ENCODE peak calls at places on chromosomes 12 and 14, in seven cellular contexts. C is effector memory CD4-positive, alpha-beta T cell; M is tibial nerve; A is esophagus muscularis mucosa; D is transverse colon; N is astrocyte; W is heart right ventricle. T is an unnamed sample.

GRCh38 chr12:64560395-64561301 is 49.6 kb upstream of the RASSF3 start:
- DNase-seq in A (no peak), M (no peak), W (peak; percentile 18), C (no peak), N (peak; percentile 95), D (no peak), T (no peak)

GRCh38 chr12:4829793-4830162 is 79.9 kb upstream of the KCNA1 start:
- DNase-seq in A (no peak), W (no peak), M (no peak), C (no peak), N (no peak), D (no peak), T (no peak)

GRCh38 chr14:99181804-99182520 is 90.0 kb downstream of the BCL11B start:
- DNase-seq in A (no peak), N (no peak), D (no peak), W (no peak), C (no peak), M (no peak), T (no peak)

GRCh38 chr14:96136361-96136760 is 68.3 kb upstream of the BDKRB2 start:
- DNase-seq in N (peak; percentile 86), C (no peak), M (no peak), A (no peak), W (no peak), D (no peak), T (no peak)

GRCh38 chr12:47139010-47139681 is 59.4 kb upstream of the AMIGO2 start:
- DNase-seq in D (no peak), A (no peak), C (no peak), W (no peak), M (no peak), N (no peak), T (no peak)

GRCh38 chr12:67991158-67991557 is 1.9 kb downstream of the IFNG-AS1 start:
- DNase-seq in M (no peak), A (no peak), W (no peak), N (no peak), C (peak; percentile 12), D (peak; percentile 24), T (no peak)

GRCh38 chr12:84596276-84596675 is 316.3 kb downstream of the SLC6A15 start:
- DNase-seq in M (no peak), A (no peak), W (no peak), N (no peak), D (no peak), C (no peak), T (no peak)

GRCh38 chr12:96327346-96327745 is 72.9 kb downstream of the CDK17 start:
- DNase-seq in C (no peak), A (no peak), W (no peak), N (no peak), D (no peak), M (no peak), T (no peak)

GRCh38 chr12:124148481-124148880 is 146.4 kb upstream of the RFLNA start:
- DNase-seq in D (no peak), A (no peak), N (no peak), C (no peak), W (no peak), M (no peak), T (no peak)

GRCh38 chr12:2194060-2194459 is 141.3 kb downstream of the CACNA1C start:
- DNase-seq in A (no peak), D (no peak), N (no peak), W (no peak), M (no peak), C (no peak), T (no peak)

GRCh38 chr12:57852620-57853509 is 6.3 kb upstream of the CTDSP2 start:
- DNase-seq in D (peak; percentile 19), W (peak; percentile 78), N (no peak), C (no peak), M (no peak), A (no peak), T (no peak)

GRCh38 chr14:104496095-104496494 is 83.5 kb upstream of the C14orf180 start:
- DNase-seq in D (no peak), A (peak; percentile 55), C (no peak), N (no peak), M (no peak), W (no peak), T (no peak)

GRCh38 chr12:104042580-104042979 is 7.4 kb downstream of the GLT8D2 start:
- DNase-seq in A (no peak), M (no peak), N (no peak), W (no peak), D (no peak), C (no peak), T (no peak)

GRCh38 chr14:90720832-90721231 is 95.4 kb downstream of the TTC7B start:
- DNase-seq in D (no peak), W (no peak), A (no peak), N (no peak), C (no peak), M (no peak), T (no peak)

GRCh38 chr12:132658149-132658905 is 28.8 kb downstream of the POLE start:
- DNase-seq in N (no peak), W (no peak), A (no peak), D (no peak), M (no peak), C (no peak), T (no peak)

GRCh38 chr14:73424453-73424852 is 33.9 kb downstream of the NUMB start:
- DNase-seq in D (no peak), C (no peak), N (no peak), A (no peak), W (no peak), M (no peak), T (no peak)

GRCh38 chr14:73426877-73427276 is 31.5 kb downstream of the NUMB start:
- DNase-seq in A (no peak), D (no peak), M (no peak), N (peak; percentile 75), W (peak; percentile 8), C (no peak), T (no peak)

GRCh38 chr14:73432124-73432523 is 26.2 kb downstream of the NUMB start:
- DNase-seq in M (no peak), C (no peak), D (no peak), N (no peak), W (no peak), A (no peak), T (no peak)

GRCh38 chr14:73427516-73428264 is 30.7 kb downstream of the NUMB start:
- DNase-seq in A (no peak), N (no peak), C (no peak), W (no peak), M (no peak), D (no peak), T (no peak)

GRCh38 chr14:73428354-73428824 is 30.0 kb downstream of the NUMB start:
- DNase-seq in D (no peak), M (no peak), W (no peak), N (no peak), C (no peak), A (no peak), T (peak; percentile 74)
- H3K4me1 ChIP-seq in D (peaks cover 54% of the 10 kb centered on the region), M (no peaks in the 10 kb centered on the region), W (peaks cover 21% of the 10 kb centered on the region), N (peaks cover 7% of the 10 kb centered on the region), C (no peaks in the 10 kb centered on the region), A (peaks cover 27% of the 10 kb centered on the region), T (peaks cover 56% of the 10 kb centered on the region)

DNA sequence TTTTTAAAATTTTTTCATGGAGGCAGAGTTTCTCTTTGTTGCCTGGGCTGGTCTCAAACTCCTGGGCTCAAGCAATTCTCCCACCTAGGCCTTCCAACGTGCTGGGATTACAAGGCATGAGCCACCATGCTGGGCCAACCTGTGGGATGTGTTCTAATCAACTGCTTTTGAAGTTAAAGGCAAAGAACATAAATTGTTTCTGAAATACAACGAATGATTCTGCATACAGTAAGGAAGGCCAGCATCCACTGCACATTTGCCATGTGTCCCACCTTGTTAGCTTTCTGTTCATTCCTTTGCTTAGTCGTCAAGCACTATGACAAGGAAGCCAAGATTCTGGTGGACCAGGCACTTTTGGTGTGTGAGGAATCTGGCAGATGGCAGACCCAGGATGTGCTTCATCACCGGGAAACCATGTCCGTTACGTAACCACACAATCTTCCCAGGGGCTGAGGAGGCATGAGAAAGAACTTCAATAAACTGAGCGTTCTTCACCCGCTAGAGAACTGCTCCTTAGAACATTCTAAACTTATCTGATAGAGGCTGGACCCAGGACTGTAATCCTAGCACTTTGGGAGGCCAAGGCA is 24.5 kb downstream of the MOK start:
- DNase-seq in C (no peak), W (no peak), A (no peak), N (peak; percentile 100), M (no peak), D (no peak), T (no peak)
- H3K27ac ChIP-seq in C (no peak overlapping the region), W (no peak overlapping the region), A (no peak overlapping the region), N (peak overlapping the region; percentile 100), M (no peak overlapping the region), D (no peak overlapping the region), T (peak overlapping the region; percentile 72)

GRCh38 chr14:76829016-76829365 is 2.8 kb downstream of the LRRC74A start:
- DNase-seq in D (no peak), C (no peak), W (peak; percentile 55), M (peak; percentile 34), N (no peak), A (no peak), T (peak; percentile 73)

GRCh38 chr14:76829650-76830421 is 3.6 kb downstream of the LRRC74A start:
- DNase-seq in N (no peak), D (no peak), W (peak; percentile 77), C (no peak), M (peak; percentile 74), A (no peak), T (peak; percentile 95)

GRCh38 chr14:76834296-76834695 is 8.1 kb downstream of the LRRC74A start:
- DNase-seq in A (no peak), W (no peak), M (no peak), C (no peak), D (no peak), N (no peak), T (peak; percentile 61)

GRCh38 chr14:76836029-76836630 is 9.9 kb downstream of the LRRC74A start:
- DNase-seq in A (no peak), D (no peak), M (peak; percentile 31), N (no peak), W (no peak), C (no peak), T (peak; percentile 70)

DNA sequence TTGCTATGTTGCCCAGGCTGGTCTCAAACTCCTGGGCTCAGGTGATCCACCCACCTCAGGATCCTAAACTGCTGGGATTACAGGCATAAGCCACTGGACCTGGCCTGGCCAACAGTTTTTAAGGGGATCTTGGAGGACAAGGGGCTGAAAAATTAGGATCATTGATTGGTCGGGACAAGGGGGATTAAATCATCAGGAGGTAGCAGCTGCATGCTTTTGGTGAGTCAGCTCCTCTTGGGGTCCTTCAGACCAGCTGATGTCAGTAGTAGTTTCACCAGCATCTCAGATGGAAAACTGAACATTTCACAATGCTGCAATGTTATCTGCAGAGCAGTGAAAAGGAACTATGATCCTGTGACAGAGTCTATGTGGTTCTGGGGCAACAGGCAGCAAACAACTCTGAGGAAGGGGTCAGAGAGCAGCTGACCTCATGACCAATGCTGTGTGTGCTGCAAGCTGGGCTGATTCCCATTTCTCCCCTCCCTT is 6.3 kb downstream of the LRRC74A start:
- DNase-seq in D (no peak), W (no peak), C (no peak), M (no peak), N (no peak), A (no peak), T (no peak)
- H3K4me1 ChIP-seq in D (no peaks in the 10 kb centered on the region), W (peaks cover 15% of the 10 kb centered on the region), C (no peaks in the 10 kb centered on the region), M (no peaks in the 10 kb centered on the region), N (no peaks in the 10 kb centered on the region), A (peaks cover 3% of the 10 kb centered on the region), T (peaks cover 91% of the 10 kb centered on the region)

DNA sequence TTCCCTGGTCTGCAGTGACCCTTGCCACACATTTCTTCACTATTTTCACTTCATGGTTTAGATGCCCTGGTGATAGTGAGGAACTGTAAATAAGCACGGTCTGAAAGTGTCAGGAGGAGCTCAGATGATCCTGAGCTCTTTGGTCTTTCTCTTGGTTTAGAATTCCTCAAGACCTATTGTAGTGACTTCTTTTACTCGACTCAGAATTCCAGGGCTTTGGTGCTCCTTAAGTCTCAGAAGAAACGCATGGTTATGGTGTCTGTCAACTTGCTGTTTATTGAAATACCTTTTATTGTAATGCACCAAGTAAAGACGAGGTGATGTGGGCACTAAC is 84.1 kb downstream of the SAMD4A start:
- DNase-seq in M (no peak), N (no peak), W (no peak), D (no peak), C (no peak), A (no peak), T (no peak)
- H3K27ac ChIP-seq in M (peak overlapping the region; percentile 83), N (peak overlapping the region; percentile 99), W (no peak overlapping the region), D (peak overlapping the region; percentile 82), C (no peak overlapping the region), A (peak overlapping the region; percentile 87), T (no peak overlapping the region)